ENCODE peak calls at places on chromosomes 11 and 22, in seven cellular contexts. X is GM23248, M is GM23338, C is neural progenitor cell, O is SK-N-SH, T is PC-9, I is MM.1S. J is an unnamed sample.

GRCh38 chr22:27094633-27095308 is 437.4 kb downstream of the MIAT start:
- DNase-seq in X (peak; percentile 53), M (no peak), C (no peak), O (no peak), T (no peak), I (no peak), J (no peak)

GRCh38 chr22:31676700-31677099 is 14.7 kb upstream of the PISD start:
- DNase-seq in X (peak; percentile 94), M (peak; percentile 98), C (peak; percentile 89), O (peak; percentile 94), T (peak; percentile 96), I (peak; percentile 75), J (no peak)

GRCh38 chr11:73393011-73393380 is 16.8 kb downstream of the RELT start:
- DNase-seq in X (no peak), M (no peak), C (no peak), O (no peak), T (no peak), I (no peak), J (no peak)

GRCh38 chr11:64620286-64620962 is 29.4 kb downstream of the SLC22A12 start:
- DNase-seq in X (peak; percentile 18), M (peak; percentile 55), C (peak; percentile 71), O (peak; percentile 85), T (no peak), I (peak; percentile 16), J (no peak)

GRCh38 chr11:45596571-45596970 is 68.9 kb downstream of the CHST1 start:
- DNase-seq in X (no peak), M (no peak), C (no peak), O (no peak), T (no peak), I (no peak), J (no peak)

GRCh38 chr11:127994736-127995135 is 592.6 kb downstream of the ETS1 start:
- DNase-seq in X (peak; percentile 71), M (no peak), C (no peak), O (no peak), T (no peak), I (no peak), J (peak; percentile 19)

GRCh38 chr11:27350503-27350902 is 12.5 kb downstream of the CCDC34 start:
- DNase-seq in X (peak; percentile 47), M (no peak), C (no peak), O (no peak), T (no peak), I (no peak), J (no peak)

GRCh38 chr11:70140859-70141489 is 62.1 kb upstream of the FADD start:
- DNase-seq in X (no peak), M (peak; percentile 48), C (no peak), O (no peak), T (no peak), I (no peak), J (no peak)

GRCh38 chr22:47304191-47304831 is 541.9 kb downstream of the TBC1D22A start:
- DNase-seq in X (no peak), M (no peak), C (no peak), O (peak; percentile 4), T (no peak), I (no peak), J (no peak)

GRCh38 chr22:48105254-48105653 is 1342.8 kb downstream of the TBC1D22A start:
- DNase-seq in X (no peak), M (peak; percentile 3), C (no peak), O (no peak), T (no peak), I (no peak), J (no peak)

GRCh38 chr11:96324912-96325311 is 18.1 kb downstream of the MAML2 start:
- DNase-seq in X (peak; percentile 76), M (no peak), C (no peak), O (no peak), T (peak; percentile 49), I (no peak), J (peak; percentile 66)

GRCh38 chr22:17742528-17742902 is 31.8 kb downstream of the BID start:
- DNase-seq in X (peak; percentile 67), M (peak; percentile 95), C (peak; percentile 92), O (peak; percentile 93), T (peak; percentile 54), I (peak; percentile 67), J (peak; percentile 74)

GRCh38 chr11:108606495-108607160 is 13.1 kb upstream of the EXPH5 start:
- DNase-seq in X (no peak), M (no peak), C (no peak), O (no peak), T (no peak), I (no peak), J (peak; percentile 83)

GRCh38 chr22:48866906-48867597 is 960.6 kb downstream of the BRD1 start:
- DNase-seq in X (no peak), M (no peak), C (no peak), O (no peak), T (no peak), I (no peak), J (no peak)

GRCh38 chr22:20972933-20973577 is 6.0 kb downstream of the AIFM3 start:
- DNase-seq in X (no peak), M (no peak), C (no peak), O (no peak), T (no peak), I (no peak), J (no peak)

GRCh38 chr11:100631316-100631715 is 55.8 kb upstream of the ARHGAP42 start:
- DNase-seq in X (no peak), M (no peak), C (no peak), O (no peak), T (no peak), I (no peak), J (no peak)

DNA sequence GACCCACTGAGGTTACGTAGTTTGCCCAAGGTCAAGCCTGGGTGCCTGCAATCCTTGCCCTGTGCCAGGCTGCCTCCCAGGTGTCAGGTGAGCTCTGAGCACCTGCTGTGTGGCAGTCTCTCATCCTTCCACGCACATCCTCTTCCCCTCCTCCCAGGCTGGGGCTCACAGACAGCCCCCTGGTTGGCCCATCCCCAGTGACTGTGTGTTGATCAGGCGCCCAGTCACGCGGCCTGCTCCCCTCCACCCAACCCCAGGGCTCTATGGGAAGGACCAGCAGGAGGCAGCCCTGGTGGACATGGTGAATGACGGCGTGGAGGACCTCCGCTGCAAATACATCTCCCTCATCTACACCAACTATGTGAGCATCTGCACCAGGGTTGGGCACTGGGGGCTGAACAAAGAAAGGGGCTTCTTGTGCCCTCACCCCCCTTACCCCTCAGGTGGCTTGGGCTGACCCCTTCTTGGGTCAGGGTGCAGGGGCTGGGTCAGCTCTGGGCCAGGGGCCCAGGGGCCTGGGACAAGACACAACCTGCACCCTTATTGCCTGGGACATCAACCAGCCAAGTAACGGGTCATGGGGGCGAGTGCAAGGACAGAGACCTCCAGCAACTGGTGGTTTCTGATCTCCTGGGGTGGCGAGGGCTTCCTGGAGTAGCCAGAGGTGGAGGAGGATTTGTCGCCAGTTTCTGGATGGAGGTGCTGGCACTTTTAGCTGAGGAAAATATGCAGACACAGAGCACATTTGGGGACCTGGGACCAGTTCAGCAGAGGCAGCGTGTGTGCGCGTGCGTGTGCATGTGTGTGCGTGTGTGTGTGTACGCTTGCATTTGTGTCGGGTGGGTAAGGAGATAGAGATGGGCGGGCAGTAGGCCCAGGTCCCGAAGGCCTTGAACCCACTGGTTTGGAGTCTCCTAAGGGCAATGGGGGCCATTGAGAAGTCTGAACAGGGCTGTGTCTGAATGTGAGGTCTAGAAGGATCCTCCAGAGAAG is 1.6 kb downstream of the GSTP1 start:
- DNase-seq in X (peak; percentile 30), M (no peak), C (no peak), O (peak; percentile 53), T (no peak), I (no peak), J (no peak)
- H3F3A ChIP-seq in X (peaks cover 12% of the 10 kb centered on the region), M (peaks cover 20% of the 10 kb centered on the region), C (peaks cover 33% of the 10 kb centered on the region), O (peaks cover 16% of the 10 kb centered on the region), T (peaks cover 83% of the 10 kb centered on the region), I (peaks cover 44% of the 10 kb centered on the region), J (no peaks in the 10 kb centered on the region)

GRCh38 chr22:39522567-39523300 is 2.4 kb downstream of the ATF4 start:
- DNase-seq in X (peak; percentile 92), M (no peak), C (peak; percentile 23), O (peak; percentile 19), T (peak; percentile 22), I (no peak), J (peak; percentile 50)
- H3F3A ChIP-seq in X (peaks cover 64% of the 10 kb centered on the region), M (peaks cover 61% of the 10 kb centered on the region), C (peaks cover 90% of the 10 kb centered on the region), O (peaks cover 34% of the 10 kb centered on the region), T (peaks cover 87% of the 10 kb centered on the region), I (peaks cover 85% of the 10 kb centered on the region), J (peaks cover 18% of the 10 kb centered on the region)

GRCh38 chr22:40410272-40410671 is 39.9 kb downstream of the SGSM3 start:
- DNase-seq in X (peak; percentile 61), M (no peak), C (no peak), O (no peak), T (peak; percentile 81), I (no peak), J (peak; percentile 65)

GRCh38 chr22:40409613-40410113 is 39.3 kb downstream of the SGSM3 start:
- DNase-seq in X (no peak), M (no peak), C (no peak), O (no peak), T (no peak), I (no peak), J (no peak)

GRCh38 chr22:40410731-40411505 is 40.5 kb downstream of the SGSM3 start:
- DNase-seq in X (no peak), M (no peak), C (no peak), O (no peak), T (no peak), I (no peak), J (no peak)

GRCh38 chr22:40412441-40412840 is 42.0 kb downstream of the SGSM3 start:
- DNase-seq in X (no peak), M (no peak), C (no peak), O (no peak), T (no peak), I (no peak), J (no peak)

DNA sequence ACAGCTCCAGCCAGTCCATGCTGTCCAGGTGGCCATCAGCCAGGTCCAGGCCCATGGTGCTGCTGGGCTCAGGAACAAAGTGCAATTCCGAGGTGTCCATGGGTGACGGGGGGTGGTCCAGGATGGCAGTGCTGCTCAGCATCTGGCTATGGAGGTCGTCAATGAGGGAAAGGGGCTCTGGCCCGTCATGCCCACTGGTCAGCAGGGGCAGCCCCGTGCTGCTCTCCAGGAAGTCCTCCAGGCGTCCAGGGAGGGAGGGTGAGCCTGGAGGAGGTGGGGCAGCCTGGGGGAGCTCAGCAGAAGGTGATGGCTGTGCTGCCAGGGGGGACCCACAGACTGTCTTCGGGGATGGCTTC is 41.1 kb downstream of the SGSM3 start:
- DNase-seq in X (no peak), M (no peak), C (no peak), O (no peak), T (no peak), I (no peak), J (no peak)
- H3F3A ChIP-seq in X (peaks cover 42% of the 10 kb centered on the region), M (no peaks in the 10 kb centered on the region), C (peaks cover 5% of the 10 kb centered on the region), O (no peaks in the 10 kb centered on the region), T (peaks cover 29% of the 10 kb centered on the region), I (no peaks in the 10 kb centered on the region), J (no peaks in the 10 kb centered on the region)

DNA sequence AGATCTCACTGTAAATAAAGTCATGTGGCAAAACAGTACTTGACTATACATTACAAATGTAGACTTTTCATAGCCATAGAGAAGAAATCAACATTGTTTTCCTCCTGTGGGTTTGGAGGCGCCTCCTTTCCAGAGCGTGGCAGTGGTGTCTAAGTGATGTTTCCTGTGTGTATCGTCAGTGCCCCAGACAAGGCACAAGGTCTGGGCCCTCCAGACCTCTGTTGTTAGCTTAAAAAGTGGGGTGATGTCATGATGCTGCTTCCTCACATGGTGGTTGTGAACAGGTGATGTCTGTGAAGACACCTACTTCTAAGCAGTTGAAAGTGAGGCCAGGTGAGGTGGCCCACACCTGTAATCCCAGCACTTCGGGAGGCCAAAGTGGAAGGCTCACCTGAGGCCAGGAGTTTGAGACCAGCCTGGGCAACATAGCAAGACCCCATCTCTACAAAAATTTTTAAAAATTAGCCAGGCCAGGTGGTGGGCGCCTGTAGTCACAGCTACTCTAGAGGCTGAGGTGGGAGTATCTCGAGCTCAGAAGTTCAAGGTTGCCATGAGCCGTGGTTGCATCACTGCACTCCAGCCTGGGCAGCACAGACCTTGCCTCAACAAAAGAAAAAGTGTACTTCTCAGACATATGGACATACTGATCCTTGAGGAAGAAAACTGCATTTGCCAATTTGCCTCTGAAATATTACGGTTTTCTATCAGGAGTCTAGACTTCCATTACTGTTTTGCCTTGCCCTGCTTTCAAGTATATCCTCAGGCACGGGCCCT is 15.7 kb downstream of the NUP50 start:
- DNase-seq in X (no peak), M (no peak), C (no peak), O (no peak), T (no peak), I (no peak), J (no peak)
- H3F3A ChIP-seq in X (no peaks in the 10 kb centered on the region), M (no peaks in the 10 kb centered on the region), C (no peaks in the 10 kb centered on the region), O (no peaks in the 10 kb centered on the region), T (peaks cover 12% of the 10 kb centered on the region), I (peaks cover 9% of the 10 kb centered on the region), J (no peaks in the 10 kb centered on the region)

J was measured in PC-3.